ENCODE peak calls at places on chromosomes 5 and 9, in eight cellular contexts. One of them, this sample, is unnamed.
A peak's percentile ranks its signal among the peaks of the same experiment; 100 is the strongest.

GRCh38 chr9:111582888-111583287 is 16.6 kb downstream of the PTGR1 start:
- DNase-seq in GM12891: no peak
- DNase-seq in uterus: no peak
- DNase-seq in stomach: no peak
- DNase-seq in heart left ventricle: peak; percentile 31
- DNase-seq in endothelial cell of umbilical vein: no peak
- DNase-seq in gastrocnemius medialis: no peak
- DNase-seq in ovary: no peak
- DNase-seq in this sample: no peak

GRCh38 chr5:25056846-25057245 is 412.1 kb upstream of the CDH10 start:
- DNase-seq in gastrocnemius medialis: no peak
- DNase-seq in GM12891: no peak
- DNase-seq in uterus: no peak
- DNase-seq in ovary: no peak
- DNase-seq in stomach: no peak
- DNase-seq in heart left ventricle: no peak
- DNase-seq in endothelial cell of umbilical vein: no peak
- DNase-seq in this sample: no peak

GRCh38 chr9:85258823-85259370 is 482.9 kb downstream of the AGTPBP1 start:
- DNase-seq in ovary: no peak
- DNase-seq in stomach: peak; percentile 53
- DNase-seq in heart left ventricle: peak; percentile 53
- DNase-seq in uterus: no peak
- DNase-seq in gastrocnemius medialis: peak; percentile 5
- DNase-seq in GM12891: peak; percentile 24
- DNase-seq in endothelial cell of umbilical vein: peak; percentile 80
- DNase-seq in this sample: peak; percentile 25

GRCh38 chr9:6557883-6558282 is 87.6 kb downstream of the GLDC start:
- DNase-seq in GM12891: no peak
- DNase-seq in stomach: no peak
- DNase-seq in gastrocnemius medialis: no peak
- DNase-seq in ovary: no peak
- DNase-seq in endothelial cell of umbilical vein: peak; percentile 98
- DNase-seq in heart left ventricle: no peak
- DNase-seq in uterus: no peak
- DNase-seq in this sample: no peak

GRCh38 chr9:108636023-108636422 is 219.8 kb downstream of the ACTL7B start:
- DNase-seq in stomach: no peak
- DNase-seq in endothelial cell of umbilical vein: no peak
- DNase-seq in gastrocnemius medialis: no peak
- DNase-seq in ovary: no peak
- DNase-seq in GM12891: no peak
- DNase-seq in uterus: no peak
- DNase-seq in heart left ventricle: no peak
- DNase-seq in this sample: no peak

GRCh38 chr5:126852104-126852531 is 75.2 kb downstream of the LMNB1 start:
- DNase-seq in endothelial cell of umbilical vein: peak; percentile 62
- DNase-seq in heart left ventricle: no peak
- DNase-seq in stomach: no peak
- DNase-seq in uterus: peak; percentile 43
- DNase-seq in ovary: no peak
- DNase-seq in gastrocnemius medialis: no peak
- DNase-seq in GM12891: no peak
- DNase-seq in this sample: no peak

GRCh38 chr5:62596691-62597090 is 18.1 kb downstream of the LRRC70 start:
- DNase-seq in endothelial cell of umbilical vein: no peak
- DNase-seq in gastrocnemius medialis: no peak
- DNase-seq in GM12891: no peak
- DNase-seq in ovary: no peak
- DNase-seq in uterus: no peak
- DNase-seq in heart left ventricle: no peak
- DNase-seq in stomach: no peak
- DNase-seq in this sample: no peak

GRCh38 chr9:79955300-79955699 is 383.5 kb downstream of the TLE4 start:
- DNase-seq in endothelial cell of umbilical vein: no peak
- DNase-seq in ovary: no peak
- DNase-seq in gastrocnemius medialis: no peak
- DNase-seq in uterus: no peak
- DNase-seq in GM12891: no peak
- DNase-seq in stomach: no peak
- DNase-seq in heart left ventricle: no peak
- DNase-seq in this sample: no peak

GRCh38 chr5:118554991-118555390 is 433.4 kb downstream of the DTWD2 start:
- DNase-seq in ovary: no peak
- DNase-seq in uterus: no peak
- DNase-seq in gastrocnemius medialis: no peak
- DNase-seq in GM12891: no peak
- DNase-seq in stomach: no peak
- DNase-seq in heart left ventricle: no peak
- DNase-seq in endothelial cell of umbilical vein: no peak
- DNase-seq in this sample: no peak

DNA sequence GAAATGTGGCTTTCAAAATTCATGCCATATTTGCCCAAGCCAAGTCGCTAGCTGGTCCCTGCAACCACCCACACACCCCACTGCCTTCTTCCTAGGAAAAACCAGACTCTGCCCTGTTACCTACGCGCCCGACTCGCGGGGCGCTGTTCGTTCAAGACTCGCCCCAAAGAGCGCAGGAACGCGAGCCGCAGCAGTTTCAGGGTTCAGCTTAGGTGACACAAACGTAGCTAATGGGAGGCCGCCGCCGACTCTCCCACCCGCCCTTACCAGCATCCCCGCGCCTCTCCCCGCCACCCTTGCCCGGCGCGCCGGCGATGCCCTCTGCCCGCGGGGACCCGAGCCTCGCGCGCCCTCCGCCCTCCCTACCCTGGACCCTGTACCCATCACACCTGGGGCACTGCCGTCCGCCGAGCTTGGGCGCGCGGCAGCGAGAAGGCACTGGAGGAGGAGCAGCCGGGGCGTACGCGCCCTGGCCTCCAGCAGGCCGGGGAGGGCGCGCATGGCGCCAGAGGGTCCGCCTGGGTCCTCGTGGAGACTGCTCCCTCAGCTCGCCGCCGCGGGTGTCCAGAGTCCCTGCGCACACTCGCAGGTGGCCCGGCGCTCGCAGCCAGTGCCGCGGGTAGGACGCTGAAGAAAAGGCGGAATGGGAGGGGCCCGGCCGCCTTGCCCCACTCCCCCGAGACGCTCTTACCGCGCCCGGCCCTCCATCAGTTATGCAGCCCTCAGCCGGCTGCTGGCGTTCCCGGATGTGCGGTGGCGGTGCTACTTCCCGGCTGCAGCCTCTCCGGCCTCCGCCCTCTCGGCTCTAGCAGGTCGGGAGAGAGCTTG is at the start of gene EMB:
- DNase-seq in endothelial cell of umbilical vein: no peak
- DNase-seq in gastrocnemius medialis: peak; percentile 15
- DNase-seq in stomach: peak; percentile 66
- DNase-seq in GM12891: peak; percentile 37
- DNase-seq in ovary: no peak
- DNase-seq in heart left ventricle: peak; percentile 75
- DNase-seq in uterus: peak; percentile 16
- DNase-seq in this sample: peak; percentile 5
- TF ChIP-seq POLR2A in endothelial cell of umbilical vein: no peak
- TF ChIP-seq POLR2A in gastrocnemius medialis: no peak
- TF ChIP-seq POLR2A in stomach: no peak
- TF ChIP-seq POLR2A in GM12891: peak; percentile 79
- TF ChIP-seq POLR2A in ovary: no peak
- TF ChIP-seq POLR2A in heart left ventricle: no peak
- TF ChIP-seq POLR2A in uterus: no peak
- TF ChIP-seq POLR2A in this sample: no peak

GRCh38 chr9:134373269-134373668 is 47.0 kb downstream of the RXRA start:
- DNase-seq in stomach: no peak
- DNase-seq in ovary: no peak
- DNase-seq in endothelial cell of umbilical vein: no peak
- DNase-seq in GM12891: no peak
- DNase-seq in heart left ventricle: no peak
- DNase-seq in gastrocnemius medialis: no peak
- DNase-seq in uterus: no peak
- DNase-seq in this sample: no peak

GRCh38 chr9:134370213-134370492 is 43.9 kb downstream of the RXRA start:
- DNase-seq in stomach: no peak
- DNase-seq in GM12891: no peak
- DNase-seq in uterus: no peak
- DNase-seq in gastrocnemius medialis: no peak
- DNase-seq in heart left ventricle: no peak
- DNase-seq in ovary: peak; percentile 59
- DNase-seq in endothelial cell of umbilical vein: no peak
- DNase-seq in this sample: no peak

GRCh38 chr9:134370638-134371037 is 44.4 kb downstream of the RXRA start:
- DNase-seq in ovary: no peak
- DNase-seq in endothelial cell of umbilical vein: no peak
- DNase-seq in uterus: no peak
- DNase-seq in heart left ventricle: no peak
- DNase-seq in GM12891: no peak
- DNase-seq in stomach: no peak
- DNase-seq in gastrocnemius medialis: no peak
- DNase-seq in this sample: no peak

GRCh38 chr9:134372621-134373267 is 46.5 kb downstream of the RXRA start:
- DNase-seq in ovary: no peak
- DNase-seq in uterus: no peak
- DNase-seq in gastrocnemius medialis: no peak
- DNase-seq in heart left ventricle: peak; percentile 77
- DNase-seq in stomach: no peak
- DNase-seq in endothelial cell of umbilical vein: no peak
- DNase-seq in GM12891: no peak
- DNase-seq in this sample: no peak

DNA sequence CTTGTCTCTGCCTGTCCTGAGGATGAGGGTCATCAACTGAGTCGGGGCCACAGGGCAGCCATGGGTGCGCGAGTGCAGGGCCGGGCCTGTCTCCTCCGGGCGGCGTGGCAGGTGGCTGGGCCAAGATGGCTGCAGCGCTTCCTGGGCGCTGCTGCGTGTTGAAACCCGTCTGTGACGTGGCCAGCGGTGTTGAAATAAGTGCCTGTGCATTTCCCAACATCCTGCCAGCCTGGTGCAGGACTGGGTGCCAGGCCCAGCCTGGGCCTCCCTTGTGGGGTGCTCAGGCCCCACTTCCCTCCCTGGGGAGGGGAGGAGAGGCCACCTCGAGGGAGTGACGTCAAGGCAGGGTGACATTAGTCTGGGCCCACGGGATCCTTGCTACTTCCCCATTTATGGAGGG is 45.5 kb downstream of the RXRA start:
- DNase-seq in uterus: no peak
- DNase-seq in heart left ventricle: peak; percentile 84
- DNase-seq in GM12891: no peak
- DNase-seq in stomach: peak; percentile 56
- DNase-seq in gastrocnemius medialis: peak; percentile 78
- DNase-seq in ovary: no peak
- DNase-seq in endothelial cell of umbilical vein: no peak
- DNase-seq in this sample: no peak
- TF ChIP-seq POLR2A in uterus: no peak
- TF ChIP-seq POLR2A in heart left ventricle: no peak
- TF ChIP-seq POLR2A in GM12891: no peak
- TF ChIP-seq POLR2A in stomach: no peak
- TF ChIP-seq POLR2A in gastrocnemius medialis: peak; percentile 76
- TF ChIP-seq POLR2A in ovary: no peak
- TF ChIP-seq POLR2A in endothelial cell of umbilical vein: no peak
- TF ChIP-seq POLR2A in this sample: no peak

GRCh38 chr5:78638973-78639669 is 9.5 kb downstream of the LHFPL2 start:
- DNase-seq in endothelial cell of umbilical vein: peak; percentile 42
- DNase-seq in gastrocnemius medialis: no peak
- DNase-seq in ovary: no peak
- DNase-seq in stomach: no peak
- DNase-seq in uterus: no peak
- DNase-seq in heart left ventricle: no peak
- DNase-seq in GM12891: no peak
- DNase-seq in this sample: no peak

GRCh38 chr5:78638423-78638822 is 10.1 kb downstream of the LHFPL2 start:
- DNase-seq in GM12891: no peak
- DNase-seq in gastrocnemius medialis: no peak
- DNase-seq in ovary: peak; percentile 40
- DNase-seq in uterus: peak; percentile 53
- DNase-seq in stomach: peak; percentile 75
- DNase-seq in endothelial cell of umbilical vein: peak; percentile 99
- DNase-seq in heart left ventricle: peak; percentile 70
- DNase-seq in this sample: no peak

GRCh38 chr5:78640622-78641021 is 8.0 kb downstream of the LHFPL2 start:
- DNase-seq in heart left ventricle: no peak
- DNase-seq in uterus: no peak
- DNase-seq in gastrocnemius medialis: no peak
- DNase-seq in GM12891: no peak
- DNase-seq in ovary: no peak
- DNase-seq in stomach: no peak
- DNase-seq in endothelial cell of umbilical vein: peak; percentile 45
- DNase-seq in this sample: no peak

GRCh38 chr5:78641060-78641474 is 7.5 kb downstream of the LHFPL2 start:
- DNase-seq in ovary: no peak
- DNase-seq in heart left ventricle: no peak
- DNase-seq in GM12891: no peak
- DNase-seq in stomach: no peak
- DNase-seq in gastrocnemius medialis: no peak
- DNase-seq in endothelial cell of umbilical vein: peak; percentile 37
- DNase-seq in uterus: no peak
- DNase-seq in this sample: no peak

DNA sequence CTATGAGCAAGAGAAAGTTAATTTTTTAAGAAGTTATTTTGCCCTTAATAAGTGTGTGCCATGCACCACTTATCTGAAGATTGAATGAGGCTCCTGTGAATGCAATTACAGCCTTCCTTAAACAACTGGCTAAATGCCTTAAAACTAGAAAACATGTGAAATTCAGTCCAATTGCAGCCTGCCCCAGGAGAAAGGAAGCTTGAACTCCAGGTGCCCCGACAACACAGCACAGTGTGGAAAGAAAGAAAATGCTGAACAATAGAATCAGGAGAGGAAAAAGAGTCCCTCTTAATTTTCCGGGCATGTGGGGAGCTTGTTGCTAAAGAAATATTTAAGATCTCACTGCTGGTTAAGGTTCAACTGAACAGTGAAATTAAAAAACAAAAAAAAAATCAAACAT is 8.8 kb downstream of the LHFPL2 start:
- DNase-seq in endothelial cell of umbilical vein: peak; percentile 94
- DNase-seq in ovary: no peak
- DNase-seq in heart left ventricle: no peak
- DNase-seq in uterus: no peak
- DNase-seq in GM12891: no peak
- DNase-seq in stomach: no peak
- DNase-seq in gastrocnemius medialis: no peak
- DNase-seq in this sample: no peak
- TF ChIP-seq POLR2A in endothelial cell of umbilical vein: no peak
- TF ChIP-seq POLR2A in ovary: no peak
- TF ChIP-seq POLR2A in heart left ventricle: no peak
- TF ChIP-seq POLR2A in uterus: no peak
- TF ChIP-seq POLR2A in GM12891: no peak
- TF ChIP-seq POLR2A in stomach: no peak
- TF ChIP-seq POLR2A in gastrocnemius medialis: no peak
- TF ChIP-seq POLR2A in this sample: no peak

DNA sequence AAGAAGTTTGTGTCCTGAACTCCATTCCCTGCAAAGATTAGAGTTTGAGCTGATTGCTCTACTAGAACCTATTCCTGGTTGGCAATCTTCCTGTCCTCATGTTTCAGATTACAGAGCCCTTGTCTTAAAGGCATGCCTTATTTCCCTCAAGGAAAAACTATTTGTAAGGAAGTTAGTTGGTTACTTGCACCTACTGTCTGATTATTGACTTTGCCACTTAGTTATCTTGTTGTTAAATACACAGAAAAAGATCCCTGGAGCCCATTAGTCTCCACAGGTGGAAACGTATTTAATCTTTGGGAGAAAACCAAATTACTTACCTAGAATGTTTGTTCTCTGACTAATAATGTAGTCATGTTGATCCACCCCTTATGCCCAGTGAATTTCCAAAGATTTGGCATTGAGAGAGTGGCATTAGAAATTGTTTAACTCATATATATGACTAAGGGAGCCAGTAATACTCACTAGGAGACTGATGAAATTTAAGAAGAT is 132.3 kb upstream of the ELL2 start:
- DNase-seq in ovary: no peak
- DNase-seq in GM12891: no peak
- DNase-seq in endothelial cell of umbilical vein: no peak
- DNase-seq in stomach: no peak
- DNase-seq in heart left ventricle: no peak
- DNase-seq in uterus: no peak
- DNase-seq in gastrocnemius medialis: no peak
- DNase-seq in this sample: no peak
- TF ChIP-seq POLR2A in ovary: no peak
- TF ChIP-seq POLR2A in GM12891: no peak
- TF ChIP-seq POLR2A in endothelial cell of umbilical vein: no peak
- TF ChIP-seq POLR2A in stomach: no peak
- TF ChIP-seq POLR2A in heart left ventricle: no peak
- TF ChIP-seq POLR2A in uterus: no peak
- TF ChIP-seq POLR2A in gastrocnemius medialis: no peak
- TF ChIP-seq POLR2A in this sample: no peak